ENCODE peak calls at places on chromosome 19, in ten cellular contexts. Z, C, H, O, I, P, T, G, U and K are unnamed samples.

GRCh38 chr19:34597596-34597995 is 79.4 kb downstream of the SCGB2B2 start:
- DNase-seq in Z (no peak), C (no peak), H (no peak), O (no peak), I (no peak), P (no peak), T (no peak), G (no peak), U (no peak), K (no peak)

GRCh38 chr19:694481-695349 is 537 bp downstream of the PRSS57 start:
- DNase-seq in Z (no peak), C (no peak), H (no peak), O (no peak), I (no peak), P (no peak), T (no peak), G (no peak), U (no peak), K (no peak)

GRCh38 chr19:17879466-17879865 is 7.7 kb downstream of the SLC5A5 start:
- DNase-seq in Z (no peak), C (no peak), H (no peak), O (no peak), I (no peak), P (no peak), T (no peak), G (no peak), U (no peak), K (no peak)

GRCh38 chr19:48490980-48491792 is 20.4 kb downstream of the LMTK3 start:
- DNase-seq in Z (no peak), C (no peak), H (no peak), O (peak), I (peak), P (no peak), T (no peak), G (no peak), U (no peak), K (no peak)

GRCh38 chr19:29477831-29478577 is 47.8 kb upstream of the VSTM2B start:
- DNase-seq in Z (no peak), C (no peak), H (no peak), O (peak), I (no peak), P (no peak), T (no peak), G (no peak), U (no peak), K (no peak)

GRCh38 chr19:11247391-11247790 is 8.0 kb downstream of the ANGPTL8 start:
- DNase-seq in Z (no peak), C (peak), H (no peak), O (peak), I (no peak), P (peak), T (no peak), G (no peak), U (no peak), K (no peak)

GRCh38 chr19:40139533-40140287 is 49.0 kb upstream of the ZNF780A start:
- DNase-seq in Z (no peak), C (peak), H (peak), O (peak), I (no peak), P (peak), T (no peak), G (no peak), U (no peak), K (no peak)

GRCh38 chr19:18436651-18437478 is 1.1 kb downstream of the ISYNA1 start:
- DNase-seq in Z (no peak), C (peak), H (peak), O (peak), I (peak), P (peak), T (no peak), G (no peak), U (peak), K (no peak)

GRCh38 chr19:10521461-10522216 is 4.4 kb upstream of the S1PR5 start:
- DNase-seq in Z (no peak), C (no peak), H (no peak), O (no peak), I (no peak), P (no peak), T (no peak), G (no peak), U (no peak), K (no peak)